ENCODE peak calls at places on chromosome 2, in six cellular contexts. One of them, this sample, is unnamed.

GRCh38 chr2:147177449-147177848 is 667.4 kb upstream of the ACVR2A start:
- DNase-seq in activated naive CD8-positive, alpha-beta T cell treated with anti-CD3 and anti-CD28 coated beads, Interleukin-2, amount 10 ng/mL, durations not matched to agents 7 days and 5 days: no peak
- DNase-seq in NCI-H1417: no peak
- DNase-seq in naive thymus-derived CD4-positive, alpha-beta T cell: no peak
- DNase-seq in GDM1: no peak
- DNase-seq in iris pigment epithelial cell: peak; percentile 6
- DNase-seq in this sample: no peak

GRCh38 chr2:51027442-51027841 is 4.5 kb downstream of the NRXN1 start:
- DNase-seq in activated naive CD8-positive, alpha-beta T cell treated with anti-CD3 and anti-CD28 coated beads, Interleukin-2, amount 10 ng/mL, durations not matched to agents 7 days and 5 days: no peak
- DNase-seq in NCI-H1417: no peak
- DNase-seq in naive thymus-derived CD4-positive, alpha-beta T cell: no peak
- DNase-seq in GDM1: no peak
- DNase-seq in iris pigment epithelial cell: no peak
- DNase-seq in this sample: no peak

GRCh38 chr2:171412571-171412970 is 21.2 kb downstream of the METTL8 start:
- DNase-seq in activated naive CD8-positive, alpha-beta T cell treated with anti-CD3 and anti-CD28 coated beads, Interleukin-2, amount 10 ng/mL, durations not matched to agents 7 days and 5 days: no peak
- DNase-seq in NCI-H1417: no peak
- DNase-seq in naive thymus-derived CD4-positive, alpha-beta T cell: no peak
- DNase-seq in GDM1: no peak
- DNase-seq in iris pigment epithelial cell: peak; percentile 70
- DNase-seq in this sample: no peak

GRCh38 chr2:235706496-235706895 is 212.7 kb downstream of the AGAP1 start:
- DNase-seq in activated naive CD8-positive, alpha-beta T cell treated with anti-CD3 and anti-CD28 coated beads, Interleukin-2, amount 10 ng/mL, durations not matched to agents 7 days and 5 days: no peak
- DNase-seq in NCI-H1417: no peak
- DNase-seq in naive thymus-derived CD4-positive, alpha-beta T cell: no peak
- DNase-seq in GDM1: no peak
- DNase-seq in iris pigment epithelial cell: no peak
- DNase-seq in this sample: no peak

GRCh38 chr2:128416781-128417180 is 98.1 kb upstream of the HS6ST1 start:
- DNase-seq in activated naive CD8-positive, alpha-beta T cell treated with anti-CD3 and anti-CD28 coated beads, Interleukin-2, amount 10 ng/mL, durations not matched to agents 7 days and 5 days: no peak
- DNase-seq in NCI-H1417: no peak
- DNase-seq in naive thymus-derived CD4-positive, alpha-beta T cell: no peak
- DNase-seq in GDM1: no peak
- DNase-seq in iris pigment epithelial cell: no peak
- DNase-seq in this sample: no peak

GRCh38 chr2:232986155-232986554 is 26.9 kb downstream of the NGEF start:
- DNase-seq in activated naive CD8-positive, alpha-beta T cell treated with anti-CD3 and anti-CD28 coated beads, Interleukin-2, amount 10 ng/mL, durations not matched to agents 7 days and 5 days: no peak
- DNase-seq in NCI-H1417: no peak
- DNase-seq in naive thymus-derived CD4-positive, alpha-beta T cell: no peak
- DNase-seq in GDM1: no peak
- DNase-seq in iris pigment epithelial cell: no peak
- DNase-seq in this sample: no peak

GRCh38 chr2:47299555-47299954 is 103.4 kb upstream of the MSH2 start:
- DNase-seq in activated naive CD8-positive, alpha-beta T cell treated with anti-CD3 and anti-CD28 coated beads, Interleukin-2, amount 10 ng/mL, durations not matched to agents 7 days and 5 days: no peak
- DNase-seq in NCI-H1417: no peak
- DNase-seq in naive thymus-derived CD4-positive, alpha-beta T cell: no peak
- DNase-seq in GDM1: no peak
- DNase-seq in iris pigment epithelial cell: peak; percentile 95
- DNase-seq in this sample: no peak

GRCh38 chr2:211216221-211216620 is 659.8 kb downstream of the CPS1 start:
- DNase-seq in activated naive CD8-positive, alpha-beta T cell treated with anti-CD3 and anti-CD28 coated beads, Interleukin-2, amount 10 ng/mL, durations not matched to agents 7 days and 5 days: no peak
- DNase-seq in NCI-H1417: no peak
- DNase-seq in naive thymus-derived CD4-positive, alpha-beta T cell: no peak
- DNase-seq in GDM1: no peak
- DNase-seq in iris pigment epithelial cell: peak; percentile 19
- DNase-seq in this sample: no peak

GRCh38 chr2:75729861-75730260 is 19.1 kb upstream of the GCFC2 start:
- DNase-seq in activated naive CD8-positive, alpha-beta T cell treated with anti-CD3 and anti-CD28 coated beads, Interleukin-2, amount 10 ng/mL, durations not matched to agents 7 days and 5 days: no peak
- DNase-seq in NCI-H1417: peak; percentile 52
- DNase-seq in naive thymus-derived CD4-positive, alpha-beta T cell: no peak
- DNase-seq in GDM1: no peak
- DNase-seq in iris pigment epithelial cell: no peak
- DNase-seq in this sample: no peak

GRCh38 chr2:161112885-161113284 is 47.3 kb upstream of the TANK start:
- DNase-seq in activated naive CD8-positive, alpha-beta T cell treated with anti-CD3 and anti-CD28 coated beads, Interleukin-2, amount 10 ng/mL, durations not matched to agents 7 days and 5 days: no peak
- DNase-seq in NCI-H1417: peak; percentile 5
- DNase-seq in naive thymus-derived CD4-positive, alpha-beta T cell: no peak
- DNase-seq in GDM1: no peak
- DNase-seq in iris pigment epithelial cell: no peak
- DNase-seq in this sample: no peak

GRCh38 chr2:72719416-72719815 is 106.4 kb downstream of the EXOC6B start:
- DNase-seq in activated naive CD8-positive, alpha-beta T cell treated with anti-CD3 and anti-CD28 coated beads, Interleukin-2, amount 10 ng/mL, durations not matched to agents 7 days and 5 days: no peak
- DNase-seq in NCI-H1417: peak; percentile 43
- DNase-seq in naive thymus-derived CD4-positive, alpha-beta T cell: no peak
- DNase-seq in GDM1: no peak
- DNase-seq in iris pigment epithelial cell: peak; percentile 52
- DNase-seq in this sample: no peak

GRCh38 chr2:186058604-186059003 is 320.0 kb downstream of the FSIP2 start:
- DNase-seq in activated naive CD8-positive, alpha-beta T cell treated with anti-CD3 and anti-CD28 coated beads, Interleukin-2, amount 10 ng/mL, durations not matched to agents 7 days and 5 days: no peak
- DNase-seq in NCI-H1417: peak; percentile 69
- DNase-seq in naive thymus-derived CD4-positive, alpha-beta T cell: no peak
- DNase-seq in GDM1: no peak
- DNase-seq in iris pigment epithelial cell: no peak
- DNase-seq in this sample: no peak

GRCh38 chr2:240952496-240953246 is 45.7 kb upstream of the SNED1 start:
- DNase-seq in activated naive CD8-positive, alpha-beta T cell treated with anti-CD3 and anti-CD28 coated beads, Interleukin-2, amount 10 ng/mL, durations not matched to agents 7 days and 5 days: no peak
- DNase-seq in NCI-H1417: no peak
- DNase-seq in naive thymus-derived CD4-positive, alpha-beta T cell: no peak
- DNase-seq in GDM1: no peak
- DNase-seq in iris pigment epithelial cell: no peak
- DNase-seq in this sample: peak; percentile 36

GRCh38 chr2:21607568-21607967 is 483.8 kb downstream of the TDRD15 start:
- DNase-seq in activated naive CD8-positive, alpha-beta T cell treated with anti-CD3 and anti-CD28 coated beads, Interleukin-2, amount 10 ng/mL, durations not matched to agents 7 days and 5 days: no peak
- DNase-seq in NCI-H1417: no peak
- DNase-seq in naive thymus-derived CD4-positive, alpha-beta T cell: no peak
- DNase-seq in GDM1: no peak
- DNase-seq in iris pigment epithelial cell: no peak
- DNase-seq in this sample: no peak

GRCh38 chr2:215137741-215138340 is 585 bp downstream of the ABCA12 start:
- DNase-seq in activated naive CD8-positive, alpha-beta T cell treated with anti-CD3 and anti-CD28 coated beads, Interleukin-2, amount 10 ng/mL, durations not matched to agents 7 days and 5 days: no peak
- DNase-seq in NCI-H1417: peak; percentile 18
- DNase-seq in naive thymus-derived CD4-positive, alpha-beta T cell: no peak
- DNase-seq in GDM1: no peak
- DNase-seq in iris pigment epithelial cell: peak; percentile 64
- DNase-seq in this sample: no peak

GRCh38 chr2:240818543-240819403 is 1.2 kb downstream of the KIF1A start:
- DNase-seq in activated naive CD8-positive, alpha-beta T cell treated with anti-CD3 and anti-CD28 coated beads, Interleukin-2, amount 10 ng/mL, durations not matched to agents 7 days and 5 days: no peak
- DNase-seq in NCI-H1417: peak; percentile 78
- DNase-seq in naive thymus-derived CD4-positive, alpha-beta T cell: no peak
- DNase-seq in GDM1: no peak
- DNase-seq in iris pigment epithelial cell: no peak
- DNase-seq in this sample: no peak

GRCh38 chr2:219595250-219595649 is 2.4 kb upstream of the STK11IP start:
- DNase-seq in activated naive CD8-positive, alpha-beta T cell treated with anti-CD3 and anti-CD28 coated beads, Interleukin-2, amount 10 ng/mL, durations not matched to agents 7 days and 5 days: no peak
- DNase-seq in NCI-H1417: no peak
- DNase-seq in naive thymus-derived CD4-positive, alpha-beta T cell: no peak
- DNase-seq in GDM1: no peak
- DNase-seq in iris pigment epithelial cell: peak; percentile 21
- DNase-seq in this sample: no peak

GRCh38 chr2:233413529-233414272 is 59.4 kb downstream of the DGKD start:
- DNase-seq in activated naive CD8-positive, alpha-beta T cell treated with anti-CD3 and anti-CD28 coated beads, Interleukin-2, amount 10 ng/mL, durations not matched to agents 7 days and 5 days: no peak
- DNase-seq in NCI-H1417: peak; percentile 77
- DNase-seq in naive thymus-derived CD4-positive, alpha-beta T cell: peak; percentile 12
- DNase-seq in GDM1: no peak
- DNase-seq in iris pigment epithelial cell: no peak
- DNase-seq in this sample: peak; percentile 67

GRCh38 chr2:172213116-172213515 is 110.4 kb upstream of the DLX2 start:
- DNase-seq in activated naive CD8-positive, alpha-beta T cell treated with anti-CD3 and anti-CD28 coated beads, Interleukin-2, amount 10 ng/mL, durations not matched to agents 7 days and 5 days: no peak
- DNase-seq in NCI-H1417: no peak
- DNase-seq in naive thymus-derived CD4-positive, alpha-beta T cell: no peak
- DNase-seq in GDM1: no peak
- DNase-seq in iris pigment epithelial cell: no peak
- DNase-seq in this sample: no peak

GRCh38 chr2:150479075-150479915 is 8.2 kb downstream of the RND3 start:
- DNase-seq in activated naive CD8-positive, alpha-beta T cell treated with anti-CD3 and anti-CD28 coated beads, Interleukin-2, amount 10 ng/mL, durations not matched to agents 7 days and 5 days: no peak
- DNase-seq in NCI-H1417: no peak
- DNase-seq in naive thymus-derived CD4-positive, alpha-beta T cell: no peak
- DNase-seq in GDM1: no peak
- DNase-seq in iris pigment epithelial cell: peak; percentile 71
- DNase-seq in this sample: no peak

GRCh38 chr2:109331864-109332848 is 203.2 kb downstream of the SH3RF3 start:
- DNase-seq in activated naive CD8-positive, alpha-beta T cell treated with anti-CD3 and anti-CD28 coated beads, Interleukin-2, amount 10 ng/mL, durations not matched to agents 7 days and 5 days: no peak
- DNase-seq in NCI-H1417: peak; percentile 23
- DNase-seq in naive thymus-derived CD4-positive, alpha-beta T cell: peak; percentile 49
- DNase-seq in GDM1: peak; percentile 77
- DNase-seq in iris pigment epithelial cell: peak; percentile 93
- DNase-seq in this sample: no peak

GRCh38 chr2:12805032-12805431 is 88.3 kb downstream of the TRIB2 start:
- DNase-seq in activated naive CD8-positive, alpha-beta T cell treated with anti-CD3 and anti-CD28 coated beads, Interleukin-2, amount 10 ng/mL, durations not matched to agents 7 days and 5 days: no peak
- DNase-seq in NCI-H1417: no peak
- DNase-seq in naive thymus-derived CD4-positive, alpha-beta T cell: no peak
- DNase-seq in GDM1: no peak
- DNase-seq in iris pigment epithelial cell: no peak
- DNase-seq in this sample: no peak

GRCh38 chr2:68466361-68466777 is 725 bp downstream of the FBXO48 start:
- DNase-seq in activated naive CD8-positive, alpha-beta T cell treated with anti-CD3 and anti-CD28 coated beads, Interleukin-2, amount 10 ng/mL, durations not matched to agents 7 days and 5 days: no peak
- DNase-seq in NCI-H1417: peak; percentile 50
- DNase-seq in naive thymus-derived CD4-positive, alpha-beta T cell: peak; percentile 74
- DNase-seq in GDM1: peak; percentile 28
- DNase-seq in iris pigment epithelial cell: peak; percentile 88
- DNase-seq in this sample: peak; percentile 80

GRCh38 chr2:178553047-178553446 is 72.8 kb downstream of the PLEKHA3 start:
- DNase-seq in activated naive CD8-positive, alpha-beta T cell treated with anti-CD3 and anti-CD28 coated beads, Interleukin-2, amount 10 ng/mL, durations not matched to agents 7 days and 5 days: no peak
- DNase-seq in NCI-H1417: no peak
- DNase-seq in naive thymus-derived CD4-positive, alpha-beta T cell: no peak
- DNase-seq in GDM1: no peak
- DNase-seq in iris pigment epithelial cell: peak; percentile 94
- DNase-seq in this sample: no peak

GRCh38 chr2:42971381-42971780 is 179.0 kb upstream of the HAAO start:
- DNase-seq in activated naive CD8-positive, alpha-beta T cell treated with anti-CD3 and anti-CD28 coated beads, Interleukin-2, amount 10 ng/mL, durations not matched to agents 7 days and 5 days: no peak
- DNase-seq in NCI-H1417: no peak
- DNase-seq in naive thymus-derived CD4-positive, alpha-beta T cell: no peak
- DNase-seq in GDM1: no peak
- DNase-seq in iris pigment epithelial cell: no peak
- DNase-seq in this sample: no peak

GRCh38 chr2:12722445-12723316 is 5.9 kb downstream of the TRIB2 start:
- DNase-seq in activated naive CD8-positive, alpha-beta T cell treated with anti-CD3 and anti-CD28 coated beads, Interleukin-2, amount 10 ng/mL, durations not matched to agents 7 days and 5 days: no peak
- DNase-seq in NCI-H1417: no peak
- DNase-seq in naive thymus-derived CD4-positive, alpha-beta T cell: no peak
- DNase-seq in GDM1: no peak
- DNase-seq in iris pigment epithelial cell: no peak
- DNase-seq in this sample: no peak

GRCh38 chr2:24409700-24410556 is 49.6 kb upstream of the ITSN2 start:
- DNase-seq in activated naive CD8-positive, alpha-beta T cell treated with anti-CD3 and anti-CD28 coated beads, Interleukin-2, amount 10 ng/mL, durations not matched to agents 7 days and 5 days: no peak
- DNase-seq in NCI-H1417: peak; percentile 90
- DNase-seq in naive thymus-derived CD4-positive, alpha-beta T cell: peak; percentile 51
- DNase-seq in GDM1: peak; percentile 14
- DNase-seq in iris pigment epithelial cell: peak; percentile 71
- DNase-seq in this sample: peak; percentile 20

GRCh38 chr2:61435291-61435690 is 35.6 kb downstream of the USP34 start:
- DNase-seq in activated naive CD8-positive, alpha-beta T cell treated with anti-CD3 and anti-CD28 coated beads, Interleukin-2, amount 10 ng/mL, durations not matched to agents 7 days and 5 days: no peak
- DNase-seq in NCI-H1417: no peak
- DNase-seq in naive thymus-derived CD4-positive, alpha-beta T cell: no peak
- DNase-seq in GDM1: no peak
- DNase-seq in iris pigment epithelial cell: no peak
- DNase-seq in this sample: no peak

GRCh38 chr2:188894979-188895378 is 79.2 kb upstream of the COL3A1 start:
- DNase-seq in activated naive CD8-positive, alpha-beta T cell treated with anti-CD3 and anti-CD28 coated beads, Interleukin-2, amount 10 ng/mL, durations not matched to agents 7 days and 5 days: no peak
- DNase-seq in NCI-H1417: no peak
- DNase-seq in naive thymus-derived CD4-positive, alpha-beta T cell: no peak
- DNase-seq in GDM1: no peak
- DNase-seq in iris pigment epithelial cell: no peak
- DNase-seq in this sample: no peak

GRCh38 chr2:206213514-206213845 is 53.8 kb downstream of the EEF1B2 start:
- DNase-seq in activated naive CD8-positive, alpha-beta T cell treated with anti-CD3 and anti-CD28 coated beads, Interleukin-2, amount 10 ng/mL, durations not matched to agents 7 days and 5 days: no peak
- DNase-seq in NCI-H1417: no peak
- DNase-seq in naive thymus-derived CD4-positive, alpha-beta T cell: no peak
- DNase-seq in GDM1: no peak
- DNase-seq in iris pigment epithelial cell: no peak
- DNase-seq in this sample: no peak

GRCh38 chr2:159484537-159484936 is 131.8 kb downstream of the BAZ2B start:
- DNase-seq in activated naive CD8-positive, alpha-beta T cell treated with anti-CD3 and anti-CD28 coated beads, Interleukin-2, amount 10 ng/mL, durations not matched to agents 7 days and 5 days: no peak
- DNase-seq in NCI-H1417: peak; percentile 55
- DNase-seq in naive thymus-derived CD4-positive, alpha-beta T cell: no peak
- DNase-seq in GDM1: no peak
- DNase-seq in iris pigment epithelial cell: no peak
- DNase-seq in this sample: no peak

GRCh38 chr2:25933622-25934021 is 48.7 kb downstream of the KIF3C start:
- DNase-seq in activated naive CD8-positive, alpha-beta T cell treated with anti-CD3 and anti-CD28 coated beads, Interleukin-2, amount 10 ng/mL, durations not matched to agents 7 days and 5 days: no peak
- DNase-seq in NCI-H1417: no peak
- DNase-seq in naive thymus-derived CD4-positive, alpha-beta T cell: no peak
- DNase-seq in GDM1: no peak
- DNase-seq in iris pigment epithelial cell: no peak
- DNase-seq in this sample: no peak

GRCh38 chr2:70094171-70094977 is 7.1 kb downstream of the PCBP1 start:
- DNase-seq in activated naive CD8-positive, alpha-beta T cell treated with anti-CD3 and anti-CD28 coated beads, Interleukin-2, amount 10 ng/mL, durations not matched to agents 7 days and 5 days: no peak
- DNase-seq in NCI-H1417: no peak
- DNase-seq in naive thymus-derived CD4-positive, alpha-beta T cell: no peak
- DNase-seq in GDM1: no peak
- DNase-seq in iris pigment epithelial cell: no peak
- DNase-seq in this sample: no peak

GRCh38 chr2:144325086-144325485 is 194.8 kb downstream of the ZEB2 start:
- DNase-seq in activated naive CD8-positive, alpha-beta T cell treated with anti-CD3 and anti-CD28 coated beads, Interleukin-2, amount 10 ng/mL, durations not matched to agents 7 days and 5 days: no peak
- DNase-seq in NCI-H1417: no peak
- DNase-seq in naive thymus-derived CD4-positive, alpha-beta T cell: no peak
- DNase-seq in GDM1: no peak
- DNase-seq in iris pigment epithelial cell: no peak
- DNase-seq in this sample: peak; percentile 40

GRCh38 chr2:127365211-127365643 is 22.5 kb downstream of the MAP3K2 start:
- DNase-seq in activated naive CD8-positive, alpha-beta T cell treated with anti-CD3 and anti-CD28 coated beads, Interleukin-2, amount 10 ng/mL, durations not matched to agents 7 days and 5 days: no peak
- DNase-seq in NCI-H1417: no peak
- DNase-seq in naive thymus-derived CD4-positive, alpha-beta T cell: no peak
- DNase-seq in GDM1: no peak
- DNase-seq in iris pigment epithelial cell: no peak
- DNase-seq in this sample: no peak

GRCh38 chr2:152421521-152422367 is 86.8 kb downstream of the FMNL2 start:
- DNase-seq in activated naive CD8-positive, alpha-beta T cell treated with anti-CD3 and anti-CD28 coated beads, Interleukin-2, amount 10 ng/mL, durations not matched to agents 7 days and 5 days: no peak
- DNase-seq in NCI-H1417: peak; percentile 34
- DNase-seq in naive thymus-derived CD4-positive, alpha-beta T cell: no peak
- DNase-seq in GDM1: peak; percentile 54
- DNase-seq in iris pigment epithelial cell: peak; percentile 99
- DNase-seq in this sample: no peak

GRCh38 chr2:7031424-7032245 is 114.4 kb downstream of the RNF144A start:
- DNase-seq in activated naive CD8-positive, alpha-beta T cell treated with anti-CD3 and anti-CD28 coated beads, Interleukin-2, amount 10 ng/mL, durations not matched to agents 7 days and 5 days: no peak
- DNase-seq in NCI-H1417: peak; percentile 100
- DNase-seq in naive thymus-derived CD4-positive, alpha-beta T cell: peak; percentile 82
- DNase-seq in GDM1: no peak
- DNase-seq in iris pigment epithelial cell: peak; percentile 92
- DNase-seq in this sample: peak; percentile 31

GRCh38 chr2:42876280-42876840 is 84.0 kb upstream of the HAAO start:
- DNase-seq in activated naive CD8-positive, alpha-beta T cell treated with anti-CD3 and anti-CD28 coated beads, Interleukin-2, amount 10 ng/mL, durations not matched to agents 7 days and 5 days: no peak
- DNase-seq in NCI-H1417: no peak
- DNase-seq in naive thymus-derived CD4-positive, alpha-beta T cell: no peak
- DNase-seq in GDM1: no peak
- DNase-seq in iris pigment epithelial cell: no peak
- DNase-seq in this sample: no peak